ENCODE peak calls at places on chromosomes 13 and 19, in seven cellular contexts. W is HepG2, V is HCT116, L is GM12878, X is A549, A is H1, B is K562. G is an unnamed sample.
A peak's percentile ranks its signal among the peaks of the same experiment; 100 is the strongest.

GRCh38 chr13:77697208-77698103 is at the start of gene SLAIN1:
- DNase-seq in W (peak; percentile 15), V (no peak), L (no peak), X (peak; percentile 49), A (peak; percentile 85), B (peak; percentile 84), G (peak; percentile 61)

GRCh38 chr13:42151781-42152180 is 103.3 kb downstream of the DGKH start:
- DNase-seq in W (no peak), V (no peak), L (no peak), X (no peak), A (no peak), B (no peak), G (no peak)

GRCh38 chr13:46552302-46552680 is 679 bp upstream of the LRCH1 start:
- DNase-seq in W (no peak), V (no peak), L (no peak), X (no peak), A (no peak), B (no peak), G (no peak)

GRCh38 chr13:66375756-66376155 is 854.4 kb downstream of the PCDH9 start:
- DNase-seq in W (no peak), V (no peak), L (no peak), X (no peak), A (no peak), B (no peak), G (no peak)

GRCh38 chr19:35848919-35849505 is 3.3 kb downstream of the NPHS1 start:
- DNase-seq in W (no peak), V (no peak), L (no peak), X (no peak), A (no peak), B (no peak), G (no peak)

GRCh38 chr19:55277494-55277893 is 2.4 kb downstream of the HSPBP1 start:
- DNase-seq in W (no peak), V (no peak), L (no peak), X (no peak), A (no peak), B (no peak), G (no peak)

GRCh38 chr13:113848020-113848419 is 15.9 kb downstream of the GAS6 start:
- DNase-seq in W (no peak), V (no peak), L (no peak), X (no peak), A (peak; percentile 30), B (no peak), G (no peak)

GRCh38 chr13:95411641-95412040 is 110.4 kb upstream of the ABCC4 start:
- DNase-seq in W (no peak), V (no peak), L (no peak), X (no peak), A (no peak), B (no peak), G (no peak)

GRCh38 chr13:74098077-74098476 is 36.1 kb downstream of the KLF12 start:
- DNase-seq in W (no peak), V (no peak), L (no peak), X (no peak), A (no peak), B (no peak), G (no peak)

GRCh38 chr13:80338781-80339577 is 1.9 kb downstream of the SPRY2 start:
- DNase-seq in W (peak; percentile 23), V (no peak), L (no peak), X (peak; percentile 61), A (peak; percentile 66), B (peak; percentile 38), G (peak; percentile 84)

GRCh38 chr13:80339578-80339840 is 1.4 kb downstream of the SPRY2 start:
- DNase-seq in W (no peak), V (no peak), L (no peak), X (no peak), A (no peak), B (peak; percentile 16), G (no peak)

GRCh38 chr13:80341098-80341701 is at the start of gene SPRY2:
- DNase-seq in W (peak; percentile 94), V (peak; percentile 68), L (no peak), X (peak; percentile 92), A (peak; percentile 85), B (peak; percentile 71), G (peak; percentile 97)

GRCh38 chr13:80340643-80341097 is 256 bp downstream of the SPRY2 start:
- DNase-seq in W (peak; percentile 18), V (no peak), L (no peak), X (peak; percentile 51), A (no peak), B (no peak), G (peak; percentile 66)

DNA sequence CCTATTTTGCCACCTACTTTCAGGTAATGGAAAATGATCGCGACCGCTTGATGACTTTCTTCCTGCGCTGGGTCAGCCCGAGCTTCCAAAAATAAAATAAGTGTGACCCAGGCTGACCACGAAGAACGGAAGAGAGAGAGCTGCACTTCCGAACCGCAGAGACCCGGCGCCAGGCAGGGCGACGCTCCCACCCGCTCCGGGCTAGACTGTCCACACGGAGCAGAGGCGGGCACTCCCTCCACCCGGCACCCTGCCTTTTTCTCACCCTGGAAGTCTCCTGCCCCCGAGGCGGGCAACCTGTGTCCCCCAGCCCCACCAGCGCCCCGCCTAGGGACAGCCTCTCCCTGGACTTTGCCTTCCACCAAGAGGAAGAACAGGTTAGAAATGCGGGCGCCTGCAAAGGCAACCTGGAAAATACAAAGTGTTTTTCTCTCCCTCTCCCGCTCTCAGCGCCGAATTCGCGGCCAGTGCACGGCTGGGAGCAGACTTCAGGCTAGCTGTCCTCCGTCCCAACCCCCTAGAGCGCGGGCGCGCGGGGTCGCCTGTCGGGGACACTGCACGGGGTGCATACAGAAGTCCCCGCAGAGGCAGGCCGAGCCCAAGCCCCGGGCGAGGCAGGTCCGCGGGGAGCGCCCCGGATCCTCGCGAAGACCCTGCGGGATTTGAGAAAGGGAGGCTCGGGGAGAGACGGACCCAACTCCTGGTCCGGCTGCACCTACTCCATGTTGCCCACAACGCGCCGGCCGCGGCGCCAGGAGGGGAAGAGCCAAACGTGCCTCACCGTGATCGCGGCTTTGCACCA is 884 bp downstream of the SPRY2 start:
- DNase-seq in W (peak; percentile 18), V (no peak), L (no peak), X (peak; percentile 29), A (peak; percentile 61), B (peak; percentile 14), G (peak; percentile 49)
- TF ChIP-seq POLR2A in W (no peak), V (no peak), L (peak; percentile 15), X (no peak), A (no peak), B (no peak), G (peak; percentile 16)

DNA sequence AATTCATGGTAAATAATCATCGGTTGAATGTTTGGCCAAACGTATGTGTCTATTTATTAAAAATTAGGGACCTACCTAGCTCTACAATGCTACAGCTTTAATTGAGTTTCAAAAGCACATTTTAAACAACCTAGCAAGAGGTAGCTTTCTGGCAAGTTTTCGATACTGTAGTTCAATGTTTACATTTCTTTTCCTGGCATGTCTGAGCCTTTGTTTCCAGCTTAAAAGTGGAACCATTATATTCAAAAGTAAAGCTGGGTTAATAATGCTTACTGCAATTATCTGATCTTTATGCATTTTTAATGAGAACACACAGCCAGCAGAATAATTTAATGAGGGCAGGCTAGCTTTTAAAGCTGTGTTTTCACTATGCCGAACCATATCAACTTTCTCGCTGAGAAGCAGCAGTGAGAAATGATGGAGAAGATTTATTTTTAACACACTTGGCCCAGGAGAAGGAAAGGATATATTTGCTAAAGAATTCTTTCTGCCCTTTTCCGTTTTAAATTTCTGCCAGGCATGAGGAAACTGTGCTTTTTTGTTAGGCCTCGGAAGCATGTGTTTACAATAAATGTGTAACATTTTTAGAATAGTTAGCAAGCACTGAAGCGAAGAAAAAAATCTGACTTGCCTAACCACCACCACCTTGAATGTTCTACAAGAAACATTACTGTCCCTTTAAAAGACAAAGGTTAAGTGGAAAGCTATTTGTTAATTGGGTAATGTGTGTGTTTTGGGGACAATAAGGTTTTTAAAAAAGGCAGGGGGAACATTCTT is 989 bp downstream of the MBNL2 start:
- DNase-seq in W (no peak), V (no peak), L (no peak), X (no peak), A (no peak), B (no peak), G (peak; percentile 36)
- TF ChIP-seq MAX in W (no peak), V (no peak), L (no peak), X (no peak), A (no peak), B (no peak), G (no peak)

DNA sequence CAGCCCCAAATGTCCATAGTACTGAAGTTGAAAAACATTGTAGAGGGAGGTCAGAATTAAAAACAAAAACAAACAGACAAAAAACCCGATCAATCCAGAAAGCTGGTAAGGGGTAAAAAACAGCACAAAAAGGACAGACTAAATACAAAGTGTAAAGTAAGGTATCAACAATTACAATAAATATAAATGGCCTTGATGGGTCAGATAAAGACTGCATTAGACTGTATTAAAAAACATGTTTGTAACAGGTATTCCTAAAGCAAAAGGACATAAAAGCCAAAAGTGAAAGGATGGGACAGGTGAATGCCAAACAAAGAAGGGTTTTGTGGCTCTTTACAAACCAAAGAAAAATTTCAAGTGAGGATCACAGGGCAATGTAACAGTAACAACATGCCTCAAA is 16.3 kb downstream of the ZNF329 start:
- DNase-seq in W (no peak), V (no peak), L (no peak), X (no peak), A (no peak), B (no peak), G (no peak)
- H3K9me3 ChIP-seq in W (peaks cover 97% of the 10 kb centered on the region), V (peaks cover 39% of the 10 kb centered on the region), L (peaks cover 26% of the 10 kb centered on the region), X (peaks cover 91% of the 10 kb centered on the region), A (peaks cover 81% of the 10 kb centered on the region), B (peaks cover 4% of the 10 kb centered on the region), G (peaks cover 6% of the 10 kb centered on the region)

GRCh38 chr19:49362926-49363264 is 679 bp upstream of the TEAD2 start:
- DNase-seq in W (peak; percentile 24), V (no peak), L (no peak), X (no peak), A (no peak), B (no peak), G (no peak)

GRCh38 chr19:49361438-49362047 is 673 bp downstream of the TEAD2 start:
- DNase-seq in W (peak; percentile 70), V (peak; percentile 56), L (no peak), X (peak; percentile 91), A (no peak), B (peak; percentile 91), G (peak; percentile 92)

GRCh38 chr19:49362048-49362925 is at the start of gene TEAD2:
- DNase-seq in W (peak; percentile 32), V (no peak), L (no peak), X (peak; percentile 55), A (peak; percentile 79), B (peak; percentile 83), G (peak; percentile 63)

GRCh38 chr19:49364083-49364687 is 508 bp downstream of the DKKL1 start:
- DNase-seq in W (no peak), V (no peak), L (no peak), X (no peak), A (no peak), B (peak; percentile 50), G (no peak)

DNA sequence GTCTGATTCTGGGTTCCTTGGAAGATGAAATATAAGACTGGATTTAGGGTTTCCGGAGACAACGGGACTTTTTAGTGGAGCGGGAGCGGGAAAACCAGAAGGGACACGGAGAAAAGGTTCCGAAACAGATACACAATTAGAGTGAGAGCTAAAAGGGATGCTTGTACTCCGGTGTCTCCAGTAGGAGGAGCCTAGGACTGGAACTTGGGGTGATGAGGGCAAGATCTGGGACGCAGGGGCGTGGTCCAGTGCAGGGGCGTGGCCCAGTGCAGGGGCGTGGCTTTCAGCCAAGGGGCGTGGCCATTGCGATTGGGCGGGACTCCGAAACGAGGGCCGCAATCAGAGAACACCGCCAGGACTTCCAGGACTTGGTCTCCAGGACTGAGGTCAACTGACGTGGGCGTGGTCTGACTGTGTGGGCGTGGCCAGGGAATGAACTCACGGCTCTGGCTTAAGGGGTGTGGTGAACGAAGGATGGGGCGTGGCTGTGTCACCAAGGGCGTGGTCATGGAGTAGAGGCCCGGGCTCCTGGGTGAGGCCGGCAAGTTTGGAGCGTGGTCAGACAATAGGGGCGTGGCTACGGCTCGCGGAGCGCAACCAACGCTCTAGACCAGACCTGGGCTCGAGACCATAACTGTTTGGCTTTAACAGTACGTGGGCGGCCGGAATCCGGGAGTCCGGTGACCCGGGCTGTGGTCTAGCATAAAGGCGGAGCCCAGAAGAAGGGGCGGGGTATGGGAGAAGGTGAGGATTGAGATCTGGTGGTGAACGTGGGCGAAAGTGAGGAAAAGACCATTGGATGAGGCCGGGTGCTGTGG is at the start of gene DKKL1:
- DNase-seq in W (peak; percentile 96), V (peak; percentile 99), L (peak; percentile 33), X (peak; percentile 100), A (peak; percentile 100), B (peak; percentile 95), G (peak; percentile 100)
- TF ChIP-seq POLR2A in W (no peak), V (no peak), L (no peak), X (peak; percentile 30), A (peak; percentile 29), B (peak; percentile 61), G (no peak)

G was measured in endothelial cell of umbilical vein.